ENCODE peak calls at places on chromosomes 13 and 19, in nine cellular contexts. N is fibroblast of pulmonary artery, E is GM13977, I is uterus, V is AG10803, B is AG09319, Q is foreskin fibroblast, Z is breast epithelium, U is bronchial epithelial cell. K is an unnamed sample.

GRCh38 chr13:19345916-19346422 is 164.3 kb upstream of the TUBA3C start:
- DNase-seq in N (no peak), E (no peak), I (no peak), V (no peak), B (no peak), Q (no peak), Z (no peak), U (no peak), K (no peak)

GRCh38 chr19:44878119-44878865 is 12.8 kb upstream of the TOMM40 start:
- DNase-seq in N (no peak), E (no peak), I (no peak), V (no peak), B (no peak), Q (no peak), Z (peak), U (no peak), K (no peak)

GRCh38 chr19:10431943-10432735 is 11.8 kb downstream of the PDE4A start:
- DNase-seq in N (peak), E (peak), I (no peak), V (peak), B (no peak), Q (peak), Z (no peak), U (no peak), K (no peak)

GRCh38 chr13:27825153-27825552 is 32.9 kb downstream of the GSX1 start:
- DNase-seq in N (no peak), E (no peak), I (no peak), V (no peak), B (no peak), Q (no peak), Z (no peak), U (no peak), K (no peak)

GRCh38 chr19:35167251-35168119 is 12.9 kb downstream of the FXYD5 start:
- DNase-seq in N (no peak), E (no peak), I (no peak), V (no peak), B (no peak), Q (no peak), Z (no peak), U (no peak), K (no peak)

GRCh38 chr13:100357764-100358163 is 230.8 kb downstream of the GGACT start:
- DNase-seq in N (no peak), E (no peak), I (no peak), V (no peak), B (no peak), Q (no peak), Z (no peak), U (no peak), K (no peak)

GRCh38 chr13:24081388-24081787 is 79.1 kb upstream of the SPATA13 start:
- DNase-seq in N (peak), E (no peak), I (no peak), V (no peak), B (no peak), Q (no peak), Z (no peak), U (no peak), K (no peak)

GRCh38 chr13:24625324-24625723 is 54.9 kb upstream of the ATP12A start:
- DNase-seq in N (no peak), E (peak), I (no peak), V (no peak), B (no peak), Q (no peak), Z (no peak), U (no peak), K (no peak)

GRCh38 chr13:106369091-106369490 is 166.4 kb downstream of the EFNB2 start:
- DNase-seq in N (no peak), E (no peak), I (no peak), V (no peak), B (no peak), Q (no peak), Z (no peak), U (no peak), K (no peak)

GRCh38 chr13:30341815-30342570 is 34.6 kb upstream of the KATNAL1 start:
- DNase-seq in N (peak), E (no peak), I (peak), V (peak), B (peak), Q (peak), Z (peak), U (peak), K (no peak)

GRCh38 chr19:38206006-38206745 is 17.8 kb downstream of the DPF1 start:
- DNase-seq in N (no peak), E (no peak), I (no peak), V (no peak), B (no peak), Q (no peak), Z (no peak), U (no peak), K (no peak)

GRCh38 chr19:42555317-42555716 is 27.0 kb upstream of the CEACAM1 start:
- DNase-seq in N (no peak), E (no peak), I (no peak), V (no peak), B (no peak), Q (no peak), Z (no peak), U (no peak), K (no peak)

GRCh38 chr19:46828484-46828883 is 22.2 kb downstream of the AP2S1 start:
- DNase-seq in N (no peak), E (no peak), I (no peak), V (peak), B (no peak), Q (no peak), Z (no peak), U (no peak), K (no peak)

GRCh38 chr13:30371649-30372265 is 50.5 kb upstream of the UBE2L5 start:
- DNase-seq in N (peak), E (peak), I (no peak), V (peak), B (no peak), Q (peak), Z (no peak), U (peak), K (no peak)

GRCh38 chr13:21579754-21580316 is 24.1 kb downstream of the MICU2 start:
- DNase-seq in N (no peak), E (no peak), I (no peak), V (no peak), B (no peak), Q (no peak), Z (no peak), U (no peak), K (no peak)

GRCh38 chr13:21573920-21574712 is 29.9 kb downstream of the MICU2 start:
- DNase-seq in N (no peak), E (no peak), I (no peak), V (no peak), B (no peak), Q (no peak), Z (no peak), U (no peak), K (no peak)

GRCh38 chr13:21580736-21581135 is 23.2 kb downstream of the MICU2 start:
- DNase-seq in N (no peak), E (no peak), I (no peak), V (no peak), B (no peak), Q (no peak), Z (no peak), U (no peak), K (no peak)

GRCh38 chr13:21576424-21576823 is 27.5 kb downstream of the MICU2 start:
- DNase-seq in N (no peak), E (no peak), I (no peak), V (peak), B (no peak), Q (no peak), Z (no peak), U (no peak), K (no peak)
- TF ChIP-seq CTCF in N (no peak), E (no peak), I (no peak), V (no peak), B (no peak), Q (no peak), Z (no peak), U (no peak), K (no peak)

DNA sequence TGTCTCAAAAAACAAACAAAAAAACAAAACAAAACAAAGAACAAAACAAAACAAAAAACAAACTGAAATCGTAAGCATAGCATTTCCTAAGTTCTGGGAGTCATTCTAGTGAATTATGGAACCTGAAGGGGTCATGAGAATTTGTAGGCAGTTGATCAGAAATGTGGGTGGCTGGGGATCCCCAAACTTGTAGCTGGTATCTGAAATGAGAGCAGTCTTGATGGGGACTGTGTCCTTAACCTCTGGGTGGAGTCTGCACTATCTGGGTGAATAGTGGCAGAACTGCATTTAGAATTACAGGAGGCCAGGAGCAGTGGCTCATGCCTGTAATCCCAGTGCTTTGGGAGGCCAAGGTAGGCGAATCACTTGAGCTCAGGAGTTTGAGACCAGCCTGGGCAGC is 6.1 kb downstream of the CLEC4G start:
- DNase-seq in N (no peak), E (peak), I (no peak), V (no peak), B (no peak), Q (no peak), Z (no peak), U (no peak), K (no peak)
- TF ChIP-seq CTCF in N (no peak), E (no peak), I (no peak), V (no peak), B (no peak), Q (no peak), Z (no peak), U (no peak), K (no peak)

GRCh38 chr13:40749327-40749726 is 21.7 kb downstream of the MRPS31 start:
- DNase-seq in N (peak), E (no peak), I (no peak), V (no peak), B (no peak), Q (no peak), Z (no peak), U (no peak), K (no peak)
- TF ChIP-seq CTCF in N (peak), E (no peak), I (peak), V (no peak), B (no peak), Q (no peak), Z (no peak), U (no peak), K (peak)

DNA sequence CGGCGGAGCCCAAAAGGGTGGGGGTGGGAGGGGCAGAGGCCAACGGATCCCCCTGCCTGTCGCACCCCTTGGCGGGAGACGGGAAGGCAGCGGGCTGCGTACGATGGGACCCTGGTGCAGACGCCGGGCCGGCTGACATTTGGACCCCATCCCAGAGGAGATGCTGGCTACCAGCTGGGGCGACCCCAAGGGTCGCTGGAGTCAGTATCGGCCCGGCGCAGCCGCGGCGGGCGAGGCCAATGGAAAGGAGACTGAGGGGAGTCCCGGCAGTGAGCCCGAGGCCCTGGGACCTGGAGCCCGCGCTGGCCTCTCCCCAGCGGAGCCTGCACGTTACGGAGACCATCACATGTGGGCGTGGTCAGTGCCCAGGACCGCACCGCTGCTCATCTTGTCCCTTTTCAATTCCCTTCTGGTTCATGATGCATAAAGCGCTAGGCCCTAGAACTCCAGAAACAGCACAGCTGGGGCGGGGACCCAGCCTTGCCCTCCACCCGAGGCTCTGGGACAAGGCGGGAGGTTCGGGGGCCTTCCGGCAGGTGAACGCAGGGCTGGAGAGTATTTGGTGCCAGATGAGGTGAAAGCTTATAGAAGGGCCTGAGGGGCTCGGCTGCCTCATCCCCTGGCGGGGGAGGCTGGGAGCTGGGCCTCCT is 8.0 kb downstream of the C19orf25 start:
- DNase-seq in N (no peak), E (peak), I (no peak), V (no peak), B (no peak), Q (no peak), Z (no peak), U (no peak), K (no peak)
- TF ChIP-seq CTCF in N (no peak), E (no peak), I (no peak), V (no peak), B (no peak), Q (no peak), Z (no peak), U (no peak), K (no peak)

GRCh38 chr13:102698649-102698980 is 3.8 kb upstream of the METTL21C start:
- DNase-seq in N (no peak), E (no peak), I (no peak), V (no peak), B (no peak), Q (no peak), Z (no peak), U (no peak), K (no peak)
- TF ChIP-seq CTCF in N (no peak), E (no peak), I (no peak), V (no peak), B (no peak), Q (no peak), Z (no peak), U (no peak), K (no peak)

GRCh38 chr19:39415111-39416046 is 2.9 kb downstream of the PLEKHG2 start:
- DNase-seq in N (no peak), E (no peak), I (peak), V (no peak), B (no peak), Q (no peak), Z (no peak), U (no peak), K (no peak)

GRCh38 chr19:39412867-39413268 is 399 bp downstream of the PLEKHG2 start:
- DNase-seq in N (no peak), E (no peak), I (no peak), V (no peak), B (no peak), Q (no peak), Z (no peak), U (no peak), K (no peak)

GRCh38 chr19:39413269-39413902 is 917 bp downstream of the PLEKHG2 start:
- DNase-seq in N (peak), E (peak), I (peak), V (peak), B (no peak), Q (peak), Z (no peak), U (no peak), K (peak)

GRCh38 chr19:39412100-39412866 is at the start of gene PLEKHG2:
- DNase-seq in N (peak), E (peak), I (peak), V (peak), B (peak), Q (peak), Z (peak), U (peak), K (peak)

GRCh38 chr19:39413903-39414608 is 1.6 kb downstream of the PLEKHG2 start:
- DNase-seq in N (no peak), E (no peak), I (peak), V (peak), B (no peak), Q (no peak), Z (no peak), U (no peak), K (no peak)
- TF ChIP-seq CTCF in N (no peak), E (peak), I (no peak), V (peak), B (peak), Q (peak), Z (no peak), U (peak), K (peak)

DNA sequence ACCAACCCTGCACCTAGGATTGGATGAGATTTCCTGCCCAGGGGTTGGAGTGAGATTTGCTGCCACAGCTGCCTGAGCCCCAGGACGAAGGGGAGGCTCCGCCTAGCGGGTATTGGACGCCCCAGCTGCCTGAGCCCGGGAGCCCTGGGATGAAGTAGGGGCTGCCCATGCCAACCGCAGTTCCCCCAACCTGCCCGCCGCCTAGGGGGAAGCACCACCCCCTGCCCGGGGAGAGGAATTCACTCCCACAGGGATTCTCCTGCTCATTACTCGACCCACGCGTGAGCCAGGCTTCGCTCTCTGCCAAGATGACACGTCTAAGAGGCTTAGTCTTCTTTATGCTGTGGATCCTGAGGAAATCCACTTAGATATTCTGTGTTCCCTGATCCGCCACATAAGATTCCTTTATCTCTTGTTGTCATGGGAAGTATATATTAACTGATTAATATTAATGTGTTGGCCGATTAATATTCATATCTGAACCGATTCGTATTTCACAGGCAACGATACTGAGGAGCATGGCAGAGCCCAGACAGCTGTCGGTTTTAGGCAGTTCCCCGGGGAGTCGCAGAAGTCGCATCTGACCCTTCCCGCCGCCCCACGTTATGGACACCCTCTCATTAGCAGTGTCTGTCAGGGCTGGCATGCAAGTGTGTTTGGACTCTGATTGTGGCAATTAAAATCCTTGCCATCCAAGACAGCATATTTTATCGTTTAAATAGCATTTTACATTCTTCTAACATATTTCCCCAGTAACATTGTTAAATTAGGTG is 44.5 kb upstream of the KCTD15 start:
- DNase-seq in N (no peak), E (no peak), I (no peak), V (no peak), B (no peak), Q (no peak), Z (no peak), U (no peak), K (no peak)
- TF ChIP-seq CTCF in N (no peak), E (no peak), I (no peak), V (no peak), B (no peak), Q (no peak), Z (no peak), U (no peak), K (no peak)

K was measured in progenitor cell of endocrine pancreas.